ENCODE peak calls at places on chromosomes 16 and 17, in five cellular contexts. R is IMR-90, K is heart left ventricle, H is right lobe of liver, A is left lung. Q is an unnamed sample.

GRCh38 chr16:89687092-89687940 is 827 bp downstream of the CDK10 start:
- DNase-seq in R (peak; percentile 52), K (no peak), H (peak; percentile 95), A (no peak), Q (peak; percentile 57)

GRCh38 chr17:35160354-35161201 is 13.0 kb downstream of the UNC45B start:
- DNase-seq in R (no peak), K (no peak), H (no peak), A (no peak), Q (no peak)

GRCh38 chr17:65417406-65418221 is 143.8 kb downstream of the AXIN2 start:
- DNase-seq in R (no peak), K (no peak), H (no peak), A (no peak), Q (no peak)

GRCh38 chr16:57713596-57713995 is 19.0 kb downstream of the DRC7 start:
- DNase-seq in R (no peak), K (no peak), H (no peak), A (no peak), Q (no peak)

GRCh38 chr17:68423251-68423650 is 34.0 kb downstream of the WIPI1 start:
- DNase-seq in R (no peak), K (no peak), H (no peak), A (no peak), Q (no peak)

GRCh38 chr17:83200231-83200699 is 120.9 kb downstream of the METRNL start:
- DNase-seq in R (peak; percentile 26), K (peak; percentile 62), H (peak; percentile 70), A (peak; percentile 78), Q (peak; percentile 86)

GRCh38 chr16:85673529-85674417 is 15.0 kb downstream of the GINS2 start:
- DNase-seq in R (peak; percentile 75), K (peak; percentile 69), H (peak; percentile 96), A (peak; percentile 80), Q (peak; percentile 74)

GRCh38 chr17:72336026-72336803 is 215.4 kb downstream of the SOX9 start:
- DNase-seq in R (no peak), K (no peak), H (no peak), A (no peak), Q (no peak)

GRCh38 chr16:63385714-63386113 is 1349.5 kb upstream of the CDH8 start:
- DNase-seq in R (no peak), K (no peak), H (no peak), A (no peak), Q (no peak)

GRCh38 chr17:1644493-1645206 is 882 bp downstream of the SCARF1 start:
- DNase-seq in R (peak; percentile 73), K (peak; percentile 33), H (no peak), A (peak; percentile 45), Q (no peak)

DNA sequence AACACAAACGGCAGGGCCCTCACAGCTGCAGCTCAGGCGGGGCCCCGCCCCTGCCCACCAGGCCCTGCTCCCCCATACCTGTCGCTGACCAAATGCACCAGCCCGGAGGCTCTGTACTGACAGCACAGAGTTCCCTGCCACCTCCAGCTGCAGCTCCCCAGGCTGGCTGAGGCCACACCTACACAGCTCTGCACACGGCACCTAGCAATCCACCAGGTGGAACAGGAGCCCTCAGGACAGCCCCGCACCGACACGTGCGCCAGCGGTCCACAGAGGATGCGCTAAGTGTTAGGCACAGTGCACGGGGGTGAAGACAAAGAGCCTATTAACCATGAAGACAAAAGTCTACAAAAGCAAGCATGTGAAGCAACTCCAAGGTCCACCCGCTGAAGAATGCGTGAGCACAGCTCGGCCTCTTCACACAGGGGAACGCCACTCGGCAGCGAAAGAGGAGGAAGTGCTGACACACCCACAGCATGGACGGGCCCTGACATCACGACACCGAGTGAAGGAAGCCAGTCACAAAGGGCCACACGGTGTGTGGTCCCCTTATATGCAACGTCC is 5.4 kb downstream of the ZCCHC14 start:
- DNase-seq in R (no peak), K (no peak), H (peak; percentile 86), A (peak; percentile 76), Q (peak; percentile 77)
- H3K4me1 ChIP-seq in R (peaks cover 23% of the 10 kb centered on the region), K (peaks cover 80% of the 10 kb centered on the region), H (no peaks in the 10 kb centered on the region), A (peaks cover 74% of the 10 kb centered on the region), Q (peaks cover 75% of the 10 kb centered on the region)

DNA sequence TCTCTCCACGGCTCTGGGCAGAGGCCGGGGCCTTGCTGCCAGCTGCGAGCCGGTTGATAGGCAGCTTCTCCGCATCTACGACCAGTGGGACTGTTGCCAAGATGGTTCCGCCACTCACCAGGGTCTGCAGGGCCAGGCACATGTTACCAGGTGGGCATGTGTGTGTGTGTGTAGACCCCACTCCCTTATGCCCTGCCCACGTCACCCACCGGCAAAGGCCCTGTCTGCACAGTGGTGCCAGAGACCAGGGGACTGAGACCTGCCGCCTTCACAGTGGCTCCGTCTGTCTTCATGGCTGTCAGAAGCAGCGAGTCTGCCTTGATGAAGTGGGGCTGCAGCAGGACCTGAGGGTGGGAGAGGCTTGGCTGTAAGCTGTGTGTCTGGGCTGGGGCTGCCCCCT is 17.7 kb downstream of the SREBF1 start:
- DNase-seq in R (no peak), K (no peak), H (no peak), A (no peak), Q (no peak)
- H3K27ac ChIP-seq in R (no peak overlapping the region), K (no peak overlapping the region), H (no peak overlapping the region), A (no peak overlapping the region), Q (no peak overlapping the region)

DNA sequence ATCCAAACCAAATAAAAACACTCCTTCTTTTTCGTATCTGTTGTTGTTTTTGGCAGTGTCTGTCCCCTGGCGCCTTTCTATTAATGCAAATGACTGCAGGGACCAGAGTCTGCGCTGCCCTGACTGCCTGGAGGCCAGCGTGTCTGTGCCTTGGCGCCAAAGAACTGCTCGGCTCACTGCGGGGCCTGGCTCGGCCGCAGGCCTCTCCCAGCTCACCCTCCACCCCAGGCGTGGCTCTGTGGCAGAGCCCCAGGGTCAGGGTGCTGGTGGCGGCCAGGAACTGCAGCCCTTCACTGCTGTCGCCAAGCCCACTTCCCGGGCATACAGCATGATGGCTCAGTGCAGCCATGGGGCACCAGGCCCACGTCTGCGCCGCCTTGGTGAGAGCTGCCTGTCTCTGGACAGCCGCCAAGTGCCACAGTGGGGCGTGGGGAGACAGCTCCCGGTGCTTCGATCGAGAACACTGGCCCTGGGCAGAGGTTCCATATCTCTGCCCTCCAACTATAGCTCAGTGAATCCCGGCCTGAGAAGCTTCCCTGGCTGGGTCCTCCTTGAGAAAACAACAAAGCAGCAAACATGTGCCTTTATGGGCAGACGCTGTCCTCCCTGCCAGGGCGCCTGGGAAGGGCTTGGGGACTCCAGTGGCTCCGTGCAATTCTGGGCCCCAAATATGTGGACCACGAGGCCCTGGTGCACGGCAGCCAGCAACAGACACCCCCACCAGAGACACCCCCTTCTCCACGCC is 11.1 kb downstream of the CANT1 start:
- DNase-seq in R (no peak), K (peak; percentile 65), H (peak; percentile 53), A (peak; percentile 43), Q (no peak)
- H3K4me1 ChIP-seq in R (no peaks in the 10 kb centered on the region), K (peaks cover 43% of the 10 kb centered on the region), H (no peaks in the 10 kb centered on the region), A (peaks cover 10% of the 10 kb centered on the region), Q (peaks cover 13% of the 10 kb centered on the region)

GRCh38 chr16:28529124-28529523 is 9.7 kb downstream of the NUPR1 start:
- DNase-seq in R (no peak), K (no peak), H (no peak), A (no peak), Q (no peak)
- H3K27ac ChIP-seq in R (no peak overlapping the region), K (no peak overlapping the region), H (peak overlapping the region; percentile 94), A (no peak overlapping the region), Q (no peak overlapping the region)